ENCODE peak calls at places on chromosomes 5 and 9, in nine cellular contexts. Y is neural progenitor cell; F is uterus; A is CD8-positive, alpha-beta memory T cell; Z is lung; X is T-cell; C is choroid plexus epithelial cell; W is globus pallidus; K is BJ. B is an unnamed sample.

GRCh38 chr5:4015709-4016108 is 420.1 kb downstream of the IRX1 start:
- DNase-seq in Y (no peak), F (no peak), A (no peak), Z (no peak), X (no peak), C (no peak), W (no peak), K (no peak), B (no peak)

GRCh38 chr5:158534203-158534602 is 565.5 kb downstream of the EBF1 start:
- DNase-seq in Y (peak), F (no peak), A (no peak), Z (no peak), X (no peak), C (no peak), W (no peak), K (no peak), B (no peak)

GRCh38 chr9:80707120-80707519 is 982.2 kb downstream of the TLE1 start:
- DNase-seq in Y (no peak), F (no peak), A (no peak), Z (no peak), X (no peak), C (peak), W (no peak), K (no peak), B (no peak)

GRCh38 chr5:151056367-151057306 is 24.2 kb downstream of the TNIP1 start:
- DNase-seq in Y (no peak), F (no peak), A (no peak), Z (no peak), X (no peak), C (no peak), W (no peak), K (no peak), B (no peak)

GRCh38 chr9:36118706-36119105 is 17.8 kb upstream of the GLIPR2 start:
- DNase-seq in Y (no peak), F (no peak), A (no peak), Z (peak), X (no peak), C (no peak), W (no peak), K (no peak), B (no peak)

GRCh38 chr5:53029608-53030007 is 40.5 kb downstream of the ITGA2 start:
- DNase-seq in Y (no peak), F (no peak), A (no peak), Z (no peak), X (no peak), C (no peak), W (no peak), K (no peak), B (no peak)

GRCh38 chr5:179380211-179381035 is 35.2 kb upstream of the ADAMTS2 start:
- DNase-seq in Y (no peak), F (no peak), A (no peak), Z (no peak), X (no peak), C (no peak), W (no peak), K (no peak), B (no peak)

GRCh38 chr5:33892419-33893151 is 795 bp upstream of the ADAMTS12 start:
- DNase-seq in Y (peak), F (peak), A (no peak), Z (no peak), X (no peak), C (peak), W (no peak), K (peak), B (peak)

GRCh38 chr5:171313481-171314206 is 4.6 kb downstream of the TLX3 start:
- DNase-seq in Y (peak), F (no peak), A (no peak), Z (no peak), X (no peak), C (no peak), W (no peak), K (no peak), B (peak)

GRCh38 chr5:1032011-1032410 is 23.4 kb downstream of the NKD2 start:
- DNase-seq in Y (no peak), F (no peak), A (no peak), Z (no peak), X (no peak), C (no peak), W (no peak), K (no peak), B (no peak)

GRCh38 chr5:135680713-135681112 is 101.9 kb upstream of the CXCL14 start:
- DNase-seq in Y (no peak), F (no peak), A (no peak), Z (peak), X (no peak), C (no peak), W (no peak), K (no peak), B (no peak)

GRCh38 chr9:134206317-134207300 is 42.2 kb upstream of the RNU6ATAC start:
- DNase-seq in Y (no peak), F (peak), A (no peak), Z (no peak), X (no peak), C (no peak), W (no peak), K (no peak), B (no peak)

B was measured in iPS-NIHi11.